ENCODE peak calls at places on chromosomes 3 and 15, in nine cellular contexts. K, W, I, X, H, B, O, F and U are unnamed samples.

GRCh38 chr15:74615313-74616019 is at the start of gene CLK3:
- DNase-seq in I (peak), O (peak), X (peak), K (peak), F (peak), B (peak), W (peak), H (peak), U (peak)

GRCh38 chr3:10926831-10927521 is 65.6 kb upstream of the SLC6A1 start:
- DNase-seq in X (no peak), K (no peak), H (peak), W (peak), B (no peak), I (no peak), O (no peak), F (no peak), U (no peak)

GRCh38 chr15:59276225-59277178 is 69.9 kb downstream of the LDHAL6B start:
- DNase-seq in O (no peak), H (peak), K (no peak), X (peak), F (no peak), I (no peak), W (no peak), B (peak), U (no peak)

GRCh38 chr3:186476044-186476468 is 68.1 kb downstream of the CRYGS start:
- DNase-seq in K (peak), F (no peak), W (no peak), O (no peak), I (no peak), B (no peak), H (no peak), X (no peak), U (no peak)

GRCh38 chr15:66067687-66068086 is 185.9 kb downstream of the MEGF11 start:
- DNase-seq in W (no peak), X (no peak), K (no peak), I (no peak), B (no peak), O (peak), F (no peak), H (no peak), U (peak)

GRCh38 chr3:54165865-54166264 is 43.5 kb downstream of the CACNA2D3 start:
- DNase-seq in F (no peak), X (no peak), I (no peak), K (no peak), B (no peak), O (no peak), W (no peak), H (no peak), U (no peak)

GRCh38 chr3:37217098-37217849 is 42.9 kb upstream of the LRRFIP2 start:
- DNase-seq in W (no peak), F (no peak), X (no peak), I (no peak), H (no peak), B (no peak), K (no peak), O (no peak), U (no peak)

GRCh38 chr3:192892981-192893827 is 24.5 kb downstream of the MB21D2 start:
- DNase-seq in O (peak), H (peak), B (peak), W (peak), I (no peak), X (peak), K (no peak), F (peak), U (peak)

GRCh38 chr3:36864180-36865053 is 80.4 kb downstream of the TRANK1 start:
- DNase-seq in W (no peak), B (no peak), K (no peak), X (no peak), O (no peak), I (no peak), F (no peak), H (no peak), U (no peak)

GRCh38 chr3:53225651-53226050 is 30.2 kb downstream of the TKT start:
- DNase-seq in B (no peak), H (no peak), I (no peak), W (no peak), F (no peak), X (no peak), K (no peak), O (no peak), U (no peak)

GRCh38 chr3:120364821-120365220 is 15.7 kb upstream of the LRRC58 start:
- DNase-seq in X (no peak), O (no peak), F (no peak), H (no peak), I (no peak), B (no peak), W (peak), K (no peak), U (no peak)

GRCh38 chr3:87198774-87199173 is 28.3 kb upstream of the CHMP2B start:
- DNase-seq in O (no peak), K (no peak), F (no peak), W (no peak), X (no peak), B (no peak), I (no peak), H (no peak), U (no peak)

GRCh38 chr3:20096135-20096685 is 56.0 kb downstream of the KAT2B start:
- DNase-seq in O (no peak), F (no peak), H (no peak), I (no peak), W (peak), B (no peak), K (no peak), X (no peak), U (no peak)

GRCh38 chr3:13228584-13228983 is 155.4 kb upstream of the IQSEC1 start:
- DNase-seq in X (no peak), K (no peak), I (no peak), H (no peak), B (no peak), F (no peak), W (no peak), O (no peak), U (no peak)

GRCh38 chr15:90481023-90481422 is 48.7 kb upstream of the CRTC3 start:
- DNase-seq in H (no peak), K (no peak), O (no peak), I (peak), W (no peak), F (no peak), B (no peak), X (no peak), U (no peak)

GRCh38 chr3:184748219-184749135 is 36.6 kb upstream of the MAGEF1 start:
- DNase-seq in K (peak), O (peak), B (peak), H (peak), X (peak), I (peak), W (peak), F (peak), U (peak)

GRCh38 chr3:106435899-106436453 is 567.2 kb upstream of the CBLB start:
- DNase-seq in H (no peak), X (no peak), B (no peak), I (no peak), F (no peak), O (no peak), K (no peak), W (no peak), U (no peak)

GRCh38 chr3:106438916-106439315 is 570.1 kb upstream of the CBLB start:
- DNase-seq in I (no peak), O (no peak), F (no peak), B (no peak), K (no peak), H (no peak), W (no peak), X (no peak), U (no peak)

GRCh38 chr3:106446271-106446670 is 577.5 kb upstream of the CBLB start:
- DNase-seq in H (no peak), O (no peak), W (no peak), K (no peak), X (no peak), F (no peak), B (no peak), I (no peak), U (no peak)

DNA sequence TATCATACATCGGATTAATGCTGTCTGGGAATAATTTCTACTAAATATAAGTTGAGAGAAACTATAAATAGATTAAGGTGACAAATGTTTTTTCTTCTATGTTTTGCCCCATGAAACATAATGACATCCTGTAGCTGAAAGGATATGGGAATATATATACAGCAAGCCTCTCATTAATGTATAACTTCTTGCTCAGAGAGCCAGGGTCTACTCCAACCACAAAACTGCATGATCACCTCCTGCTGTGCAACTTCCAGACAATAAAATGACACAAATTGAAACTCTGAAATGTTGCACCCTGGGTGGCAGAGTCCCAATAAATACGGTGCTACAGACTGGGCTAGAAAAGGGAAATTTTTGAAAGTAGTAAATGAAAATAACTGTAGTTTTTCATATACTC is 571.9 kb upstream of the CBLB start:
- DNase-seq in I (no peak), W (no peak), B (no peak), K (no peak), F (no peak), X (no peak), O (no peak), H (no peak), U (no peak)
- TF ChIP-seq EZH2phosphoT487 in I (no peak), W (no peak), B (no peak), K (no peak), F (no peak), X (no peak), O (no peak), H (no peak), U (no peak)

GRCh38 chr3:90062631-90063200 is 955.3 kb downstream of the EPHA3 start:
- DNase-seq in F (no peak), B (no peak), I (no peak), K (no peak), H (no peak), O (no peak), X (no peak), W (no peak), U (no peak)

GRCh38 chr3:90056633-90057032 is 949.2 kb downstream of the EPHA3 start:
- DNase-seq in X (no peak), W (no peak), I (no peak), B (no peak), F (no peak), O (no peak), K (no peak), H (no peak), U (no peak)

GRCh38 chr3:90062018-90062417 is 954.6 kb downstream of the EPHA3 start:
- DNase-seq in I (no peak), O (no peak), B (peak), K (no peak), H (peak), F (no peak), W (peak), X (no peak), U (no peak)
- TF ChIP-seq EZH2phosphoT487 in I (no peak), O (no peak), B (no peak), K (no peak), H (no peak), F (no peak), W (no peak), X (no peak), U (no peak)

GRCh38 chr3:138946554-138947302 is at the start of the genes FOXL2 and FOXL2NB:
- DNase-seq in B (peak), H (no peak), K (peak), W (peak), I (no peak), X (no peak), O (peak), F (no peak), U (peak)
- TF ChIP-seq EZH2phosphoT487 in B (no peak), H (no peak), K (no peak), W (no peak), I (no peak), X (no peak), O (peak), F (no peak), U (no peak)

DNA sequence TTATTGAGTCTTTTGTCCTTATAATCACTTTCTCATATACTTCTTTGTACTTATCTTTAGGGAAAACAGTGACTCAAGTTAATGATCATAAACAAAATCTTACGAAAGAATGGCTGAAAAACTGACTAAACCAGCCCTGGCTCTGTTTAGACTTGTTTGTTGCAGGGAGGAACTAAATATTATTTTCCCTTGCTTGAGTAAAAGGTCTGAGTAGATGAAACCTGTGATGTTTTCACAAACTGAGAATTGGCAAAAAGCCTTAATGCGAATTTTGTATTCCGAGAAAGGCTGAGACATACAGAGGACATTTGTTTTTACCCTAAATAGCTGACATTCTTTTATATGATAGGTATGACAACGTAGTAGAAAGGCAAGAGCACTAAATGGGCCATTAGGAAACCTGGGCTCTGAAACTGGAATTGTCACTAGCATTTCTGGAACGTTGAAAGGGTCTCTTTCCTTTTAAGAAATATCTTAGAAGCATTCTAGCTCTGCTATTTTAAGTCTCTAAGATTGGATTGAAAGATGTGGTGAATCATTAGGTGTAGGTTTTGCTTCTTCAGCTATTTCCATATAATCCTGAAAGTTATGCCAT is 18.2 kb upstream of the CLDN16 start:
- DNase-seq in B (no peak), X (no peak), H (peak), I (no peak), K (no peak), O (no peak), W (peak), F (no peak), U (no peak)
- TF ChIP-seq EZH2phosphoT487 in B (no peak), X (no peak), H (no peak), I (no peak), K (no peak), O (no peak), W (no peak), F (no peak), U (no peak)

GRCh38 chr15:38438031-38438986 is 15.6 kb upstream of the FAM98B start:
- DNase-seq in O (no peak), B (peak), F (no peak), K (no peak), W (no peak), H (no peak), I (no peak), X (no peak), U (no peak)
- TF ChIP-seq EZH2phosphoT487 in O (no peak), B (no peak), F (no peak), K (no peak), W (no peak), H (no peak), I (no peak), X (no peak), U (no peak)

GRCh38 chr3:48949376-48949717 is 30.7 kb downstream of the ARIH2 start:
- DNase-seq in I (no peak), W (no peak), K (no peak), H (no peak), B (no peak), X (no peak), O (no peak), F (no peak), U (no peak)
- TF ChIP-seq EZH2phosphoT487 in I (no peak), W (no peak), K (no peak), H (no peak), B (no peak), X (no peak), O (no peak), F (no peak), U (no peak)

GRCh38 chr3:5194801-5195509 is 7.4 kb downstream of the EDEM1 start:
- DNase-seq in I (peak), O (no peak), W (peak), K (no peak), F (peak), X (peak), H (peak), B (peak), U (no peak)
- TF ChIP-seq EZH2phosphoT487 in I (no peak), O (no peak), W (no peak), K (no peak), F (no peak), X (no peak), H (no peak), B (no peak), U (no peak)

GRCh38 chr15:38547255-38547997 is 17.2 kb downstream of the RASGRP1 start:
- DNase-seq in F (no peak), H (no peak), X (no peak), W (peak), I (no peak), B (no peak), K (no peak), O (no peak), U (no peak)
- TF ChIP-seq EZH2phosphoT487 in F (no peak), H (no peak), X (no peak), W (no peak), I (no peak), B (no peak), K (no peak), O (no peak), U (no peak)

DNA sequence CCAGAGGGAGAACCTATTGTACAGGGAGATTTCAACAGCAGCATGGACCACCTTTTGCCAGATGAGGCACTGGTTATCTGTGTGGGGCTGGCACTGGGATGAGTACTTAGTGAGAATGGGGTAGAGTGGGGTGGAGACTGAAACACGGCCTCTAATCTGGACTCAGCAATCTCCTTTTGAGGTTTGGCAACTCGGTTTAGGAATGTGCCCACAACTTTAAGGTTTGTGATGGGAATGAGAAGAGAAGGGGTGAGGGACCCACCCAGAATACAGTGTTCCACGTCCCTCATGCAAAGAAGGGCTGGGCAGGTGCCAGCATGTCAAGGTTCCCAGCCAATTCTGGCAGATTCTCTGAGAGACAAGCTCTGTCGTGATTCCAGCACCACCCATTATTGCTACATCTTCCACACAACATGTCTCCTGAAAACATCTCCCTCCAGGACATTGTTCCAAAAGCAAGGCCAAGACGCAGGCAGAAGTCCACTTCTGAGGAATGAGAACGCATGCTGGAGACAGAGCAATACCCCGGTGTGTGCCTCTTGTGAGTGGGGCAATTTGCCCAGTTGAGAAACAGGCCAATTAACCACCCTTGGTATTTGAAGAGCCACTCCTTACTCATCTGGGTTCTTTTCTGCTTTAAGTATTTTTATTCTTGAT is 37.5 kb upstream of the CCR4 start:
- DNase-seq in B (no peak), H (no peak), O (no peak), K (no peak), W (peak), F (no peak), X (no peak), I (no peak), U (no peak)
- TF ChIP-seq EZH2phosphoT487 in B (no peak), H (no peak), O (no peak), K (no peak), W (no peak), F (no peak), X (no peak), I (no peak), U (no peak)

DNA sequence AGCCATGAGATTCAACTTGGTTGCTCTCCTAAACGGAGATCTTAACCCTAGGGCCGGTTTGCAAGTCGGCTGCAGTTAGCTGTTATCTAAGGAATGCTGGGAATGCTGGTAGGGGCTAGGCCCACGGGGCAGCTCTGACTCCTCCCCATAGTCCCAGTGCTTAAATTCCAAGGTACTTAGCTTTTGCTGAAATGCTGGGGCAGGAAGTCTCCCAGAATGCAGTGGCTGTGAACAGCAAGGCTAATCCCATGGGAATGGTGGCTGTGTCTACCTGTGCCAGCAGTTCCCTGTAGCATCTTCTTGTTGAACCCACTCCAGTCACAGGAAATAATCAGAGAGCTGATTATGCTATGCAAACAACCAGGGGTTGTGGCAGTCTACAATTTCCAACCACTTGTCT is 102.5 kb upstream of the TJP1 start:
- DNase-seq in W (peak), O (peak), K (no peak), B (peak), H (peak), X (no peak), F (no peak), I (no peak), U (peak)
- TF ChIP-seq EZH2phosphoT487 in W (no peak), O (no peak), K (no peak), B (no peak), H (no peak), X (no peak), F (no peak), I (no peak), U (no peak)